ENCODE peak calls at places on chromosome 3, in five cellular contexts. C is IMR-90, W is A549, J is HepG2, Z is H1. S is an unnamed sample.

GRCh38 chr3:136332776-136333175 is 82.6 kb downstream of the PCCB start:
- DNase-seq in J (peak), Z (no peak), C (peak), W (peak), S (no peak)

GRCh38 chr3:70856414-70857162 is 544.1 kb upstream of the MDFIC2 start:
- DNase-seq in Z (no peak), C (peak), W (peak), J (no peak), S (no peak)

GRCh38 chr3:53375019-53375418 is 27.7 kb upstream of the DCP1A start:
- DNase-seq in W (peak), C (peak), J (peak), Z (peak), S (peak)

GRCh38 chr3:186127463-186127862 is 18.6 kb upstream of the ETV5 start:
- DNase-seq in C (no peak), Z (no peak), J (no peak), W (no peak), S (no peak)

GRCh38 chr3:53079147-53079546 is 33.3 kb upstream of the SFMBT1 start:
- DNase-seq in Z (no peak), C (no peak), J (no peak), W (no peak), S (no peak)

GRCh38 chr3:169774186-169774585 is 990 bp downstream of the MYNN start:
- DNase-seq in J (no peak), W (no peak), C (peak), Z (no peak), S (no peak)

GRCh38 chr3:158233791-158234190 is 123.9 kb downstream of the RSRC1 start:
- DNase-seq in Z (no peak), W (no peak), J (no peak), C (no peak), S (no peak)

GRCh38 chr3:189334064-189334920 is 162.5 kb downstream of the TPRG1 start:
- DNase-seq in Z (no peak), C (no peak), W (peak), J (no peak), S (no peak)

GRCh38 chr3:66609660-66610547 is 109.1 kb upstream of the LRIG1 start:
- DNase-seq in J (no peak), W (peak), Z (no peak), C (peak), S (no peak)

GRCh38 chr3:40980467-40980866 is 218.8 kb upstream of the CTNNB1 start:
- DNase-seq in J (no peak), Z (no peak), C (no peak), W (no peak), S (no peak)
- TF ChIP-seq MAFK in J (no peak), Z (no peak), C (no peak), W (no peak), S (no peak)

GRCh38 chr3:196624008-196624790 is 15.3 kb upstream of the NRROS start:
- DNase-seq in W (no peak), J (no peak), C (no peak), Z (no peak), S (no peak)
- TF ChIP-seq MAFK in W (no peak), J (no peak), C (no peak), Z (no peak), S (no peak)

GRCh38 chr3:171506743-171507319 is 46.6 kb upstream of the TNIK start:
- DNase-seq in Z (no peak), W (no peak), C (peak), J (no peak), S (no peak)
- TF ChIP-seq MAFK in Z (no peak), W (no peak), C (no peak), J (no peak), S (no peak)

GRCh38 chr3:123338620-123339061 is 110.2 kb downstream of the ADCY5 start:
- DNase-seq in J (no peak), W (no peak), C (no peak), Z (no peak), S (no peak)
- TF ChIP-seq MAFK in J (no peak), W (no peak), C (no peak), Z (no peak), S (no peak)

DNA sequence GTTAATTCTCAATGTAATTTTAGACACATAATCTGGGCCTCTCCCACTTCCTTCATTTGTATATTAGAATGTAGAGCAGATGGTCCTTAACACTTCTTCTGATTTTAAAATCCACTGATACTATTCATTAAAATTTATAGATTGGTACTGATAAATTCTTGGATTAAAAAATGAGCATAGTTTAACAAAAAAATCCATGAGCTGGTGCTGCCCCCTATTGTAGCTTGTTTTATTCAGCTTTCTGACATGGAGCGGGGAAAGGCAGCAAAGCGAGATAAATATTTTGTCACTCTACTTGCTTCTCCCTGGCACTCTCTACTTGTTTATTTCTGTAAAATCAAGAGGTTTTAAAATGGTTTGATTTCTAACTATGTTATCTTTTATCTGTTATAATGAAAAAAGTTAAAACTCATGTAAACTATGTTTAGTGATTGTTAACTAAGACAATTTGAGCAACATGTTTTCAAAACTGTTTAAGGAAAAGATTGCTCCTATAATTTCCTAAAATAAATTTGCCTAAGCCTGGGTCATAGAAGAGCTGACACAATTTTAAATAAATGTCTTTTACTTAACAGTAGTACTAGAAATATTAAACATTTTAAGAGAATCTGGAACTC is 26.5 kb upstream of the PLOD2 start:
- DNase-seq in W (peak), C (peak), Z (no peak), J (no peak), S (no peak)
- TF ChIP-seq MAFK in W (no peak), C (peak), Z (no peak), J (no peak), S (no peak)

GRCh38 chr3:23175361-23176073 is 27.6 kb upstream of the UBE2E2 start:
- DNase-seq in W (no peak), C (no peak), Z (no peak), J (no peak), S (no peak)
- TF ChIP-seq MAFK in W (no peak), C (no peak), Z (no peak), J (no peak), S (no peak)

S was measured in K562.